ENCODE peak calls at places on chromosomes 5 and 9, in six cellular contexts. D is cardiac fibroblast; U is effector memory CD4-positive, alpha-beta T cell; S is caudate nucleus; J is left kidney; X is NCI-H82. P is an unnamed sample.

GRCh38 chr9:96574931-96575351 is 44.7 kb downstream of the CDC14B start:
- DNase-seq in J (no peak), S (no peak), U (no peak), X (no peak), D (no peak), P (no peak)

GRCh38 chr5:115461506-115462290 is 82.9 kb downstream of the FEM1C start:
- DNase-seq in J (no peak), U (no peak), X (no peak), S (no peak), D (peak), P (no peak)

GRCh38 chr9:115938479-115938878 is 215.1 kb upstream of the PAPPA start:
- DNase-seq in X (no peak), J (no peak), S (no peak), U (no peak), D (no peak), P (no peak)

GRCh38 chr9:34637356-34638137 is at the start of gene SIGMAR1:
- DNase-seq in S (peak), X (peak), D (peak), J (peak), U (peak), P (peak)

GRCh38 chr5:158313739-158314464 is 455.0 kb upstream of the CLINT1 start:
- DNase-seq in U (no peak), S (no peak), X (peak), J (no peak), D (no peak), P (no peak)

GRCh38 chr5:21680661-21681060 is 1172.5 kb downstream of the CDH12 start:
- DNase-seq in D (peak), J (no peak), X (no peak), U (no peak), S (no peak), P (no peak)

GRCh38 chr9:21551401-21551800 is 69.3 kb upstream of the IFNE start:
- DNase-seq in D (peak), J (no peak), U (no peak), X (no peak), S (no peak), P (no peak)

GRCh38 chr9:96858018-96858573 is 3.8 kb upstream of the ZNF782 start:
- DNase-seq in D (peak), S (no peak), X (no peak), J (no peak), U (no peak), P (no peak)

GRCh38 chr5:12794476-12795332 is 890.5 kb upstream of the CTNND2 start:
- DNase-seq in J (no peak), D (no peak), S (no peak), X (no peak), U (no peak), P (no peak)

GRCh38 chr5:178203670-178204204 is 596 bp upstream of the HNRNPAB start:
- DNase-seq in X (no peak), U (no peak), D (no peak), J (no peak), S (no peak), P (no peak)

GRCh38 chr5:115815006-115815692 is 1.3 kb downstream of the CDO1 start:
- DNase-seq in X (peak), S (no peak), J (no peak), U (no peak), D (peak), P (no peak)

GRCh38 chr9:86350006-86350755 is 4.0 kb downstream of the TUT7 start:
- DNase-seq in X (no peak), D (no peak), U (no peak), J (no peak), S (no peak), P (no peak)

GRCh38 chr9:97906236-97906831 is 16.0 kb downstream of the TRMO start:
- DNase-seq in U (no peak), S (no peak), J (no peak), X (no peak), D (no peak), P (peak)

GRCh38 chr5:170117736-170118135 is 12.0 kb downstream of the FOXI1 start:
- DNase-seq in U (no peak), D (no peak), X (no peak), S (no peak), J (no peak), P (no peak)

GRCh38 chr5:176609724-176610429 is at the start of gene GPRIN1:
- DNase-seq in U (peak), J (peak), D (peak), S (no peak), X (peak), P (no peak)

GRCh38 chr5:173233347-173234128 is 1.5 kb downstream of the NKX2-5 start:
- DNase-seq in S (no peak), X (no peak), D (no peak), J (no peak), U (no peak), P (no peak)

GRCh38 chr9:12961276-12961809 is 186.5 kb downstream of the LURAP1L start:
- DNase-seq in S (no peak), U (no peak), X (no peak), D (peak), J (no peak), P (no peak)

GRCh38 chr9:115913666-115914065 is 239.9 kb upstream of the PAPPA start:
- DNase-seq in S (no peak), D (peak), X (no peak), U (no peak), J (no peak), P (no peak)

GRCh38 chr9:136512651-136513066 is 29.8 kb upstream of the SEC16A start:
- DNase-seq in J (no peak), U (no peak), D (no peak), X (no peak), S (no peak), P (no peak)

GRCh38 chr5:135426102-135427082 is 20.8 kb downstream of the DCANP1 start:
- DNase-seq in X (peak), J (peak), D (peak), U (no peak), S (no peak), P (no peak)

GRCh38 chr5:133612021-133612860 is at the start of gene FSTL4:
- DNase-seq in X (peak), U (peak), J (peak), D (no peak), S (no peak), P (peak)

GRCh38 chr5:142296914-142297417 is 27.9 kb downstream of the SPRY4 start:
- DNase-seq in S (no peak), J (peak), U (no peak), D (peak), X (no peak), P (no peak)

GRCh38 chr5:172860520-172861443 is 26.7 kb downstream of the ERGIC1 start:
- DNase-seq in J (no peak), S (peak), X (no peak), U (no peak), D (peak), P (peak)

GRCh38 chr5:150764530-150764929 is 5.7 kb upstream of the DCTN4 start:
- DNase-seq in D (no peak), S (no peak), U (no peak), X (no peak), J (no peak), P (no peak)

GRCh38 chr9:137619240-137620090 is 660 bp downstream of the EHMT1 start:
- DNase-seq in U (no peak), X (peak), D (peak), S (no peak), J (peak), P (no peak)

GRCh38 chr5:93902288-93902687 is 160.9 kb upstream of the POU5F2 start:
- DNase-seq in J (no peak), U (no peak), S (no peak), D (no peak), X (no peak), P (no peak)

GRCh38 chr5:102537011-102537410 is 38.2 kb upstream of the SLCO6A1 start:
- DNase-seq in U (no peak), X (no peak), S (no peak), D (no peak), J (no peak), P (no peak)

GRCh38 chr5:37370550-37370863 is 399 bp downstream of the NUP155 start:
- DNase-seq in X (no peak), D (peak), U (no peak), S (no peak), J (no peak), P (no peak)

GRCh38 chr5:163571755-163572154 is 66.3 kb downstream of the MAT2B start:
- DNase-seq in U (no peak), X (peak), D (peak), S (no peak), J (peak), P (no peak)

GRCh38 chr5:134267366-134268018 is 41.6 kb upstream of the PPP2CA start:
- DNase-seq in S (no peak), D (peak), X (no peak), U (no peak), J (no peak), P (no peak)

GRCh38 chr9:26012797-26013594 is 334.8 kb upstream of the TUSC1 start:
- DNase-seq in D (peak), U (no peak), J (no peak), S (no peak), X (no peak), P (no peak)

GRCh38 chr9:115198018-115198417 is 80.1 kb upstream of the TNC start:
- DNase-seq in U (no peak), D (peak), J (peak), S (no peak), X (peak), P (no peak)

GRCh38 chr9:93646640-93647178 is 70.3 kb downstream of the PHF2 start:
- DNase-seq in J (no peak), U (no peak), S (no peak), D (no peak), X (no peak), P (no peak)

GRCh38 chr9:96027271-96028131 is 152.0 kb downstream of the ERCC6L2 start:
- DNase-seq in U (no peak), J (peak), S (no peak), D (no peak), X (no peak), P (no peak)

GRCh38 chr5:127418378-127418777 is 99.1 kb upstream of the PRRC1 start:
- DNase-seq in U (no peak), D (no peak), J (no peak), X (peak), S (no peak), P (no peak)

GRCh38 chr9:5817776-5818336 is 15.1 kb downstream of the ERMP1 start:
- DNase-seq in D (peak), X (no peak), U (no peak), J (no peak), S (no peak), P (no peak)

GRCh38 chr5:79109527-79110492 is 1.8 kb upstream of the BHMT start:
- DNase-seq in S (no peak), U (no peak), X (peak), D (peak), J (peak), P (no peak)